ENCODE peak calls at places on chromosomes 7 and 10, in four cellular contexts. V is spleen, C is HCT116, U is K562. I is an unnamed sample. For H3K9me3, the result is how much of the 10 kb centered on the place peaks cover.

GRCh38 chr10:98446121-98446655 is 547 bp downstream of the HPS1 start:
- DNase-seq in C (no peak), U (no peak), V (peak), I (peak)

GRCh38 chr7:133822001-133822641 is 305.0 kb upstream of the LRGUK start:
- DNase-seq in C (no peak), U (no peak), V (no peak), I (no peak)

GRCh38 chr7:155337946-155338631 is 40.4 kb downstream of the INSIG1 start:
- DNase-seq in V (no peak), C (no peak), U (no peak), I (peak)

GRCh38 chr7:129493555-129493954 is 8.8 kb upstream of the SMKR1 start:
- DNase-seq in V (no peak), C (no peak), U (no peak), I (no peak)

GRCh38 chr10:78309536-78310237 is 276.0 kb downstream of the RPS24 start:
- DNase-seq in C (no peak), U (no peak), V (no peak), I (no peak)

GRCh38 chr7:95546647-95547046 is 49.7 kb downstream of the PDK4 start:
- DNase-seq in C (no peak), U (no peak), V (no peak), I (no peak)

GRCh38 chr7:98802088-98802780 is 67.6 kb downstream of the TMEM130 start:
- DNase-seq in C (peak), U (peak), V (no peak), I (no peak)

GRCh38 chr10:70847666-70848360 is 32.1 kb downstream of the SGPL1 start:
- DNase-seq in U (no peak), V (no peak), C (no peak), I (no peak)

GRCh38 chr10:123270806-123271205 is 116.6 kb downstream of the BUB3 start:
- DNase-seq in U (no peak), C (no peak), V (no peak), I (no peak)

GRCh38 chr7:151289891-151290290 is 41.4 kb upstream of the SMARCD3 start:
- DNase-seq in U (no peak), V (no peak), C (no peak), I (no peak)

GRCh38 chr10:100858742-100859141 is 54.0 kb upstream of the SLF2 start:
- DNase-seq in U (no peak), V (no peak), C (no peak), I (no peak)

GRCh38 chr10:90148121-90148855 is 446.9 kb downstream of the KIF20B start:
- DNase-seq in V (no peak), C (peak), U (no peak), I (no peak)

GRCh38 chr7:27411145-27411544 is 168.5 kb downstream of the EVX1 start:
- DNase-seq in V (no peak), U (no peak), C (no peak), I (no peak)

GRCh38 chr7:84697506-84697905 is 489.4 kb downstream of the SEMA3D start:
- DNase-seq in C (no peak), V (no peak), U (no peak), I (no peak)

GRCh38 chr7:36309716-36310115 is 79.9 kb upstream of the ANLN start:
- DNase-seq in U (no peak), C (no peak), V (no peak), I (no peak)

GRCh38 chr7:129825005-129825553 is 127.7 kb downstream of the UBE2H start:
- DNase-seq in V (peak), C (peak), U (peak), I (peak)

GRCh38 chr10:28892818-28893547 is 215.7 kb downstream of the BAMBI start:
- DNase-seq in U (no peak), V (no peak), C (no peak), I (no peak)

GRCh38 chr7:11332186-11332864 is 358.7 kb downstream of the PHF14 start:
- DNase-seq in V (no peak), C (no peak), U (no peak), I (no peak)

GRCh38 chr10:28503114-28503513 is 29.8 kb upstream of the WAC start:
- DNase-seq in V (no peak), C (peak), U (no peak), I (no peak)

GRCh38 chr10:132151951-132152505 is 34.7 kb upstream of the DPYSL4 start:
- DNase-seq in C (no peak), U (no peak), V (peak), I (no peak)

GRCh38 chr7:127819975-127820778 is 168.2 kb downstream of the SND1 start:
- DNase-seq in U (peak), V (no peak), C (peak), I (no peak)

GRCh38 chr7:57381581-57381980 is 68.4 kb upstream of the ZNF716 start:
- DNase-seq in C (no peak), U (no peak), V (no peak), I (peak)

GRCh38 chr7:57388761-57389160 is 61.2 kb upstream of the ZNF716 start:
- DNase-seq in C (no peak), V (no peak), U (no peak), I (no peak)

GRCh38 chr7:57385668-57386067 is 64.3 kb upstream of the ZNF716 start:
- DNase-seq in V (no peak), C (no peak), U (no peak), I (no peak)

DNA sequence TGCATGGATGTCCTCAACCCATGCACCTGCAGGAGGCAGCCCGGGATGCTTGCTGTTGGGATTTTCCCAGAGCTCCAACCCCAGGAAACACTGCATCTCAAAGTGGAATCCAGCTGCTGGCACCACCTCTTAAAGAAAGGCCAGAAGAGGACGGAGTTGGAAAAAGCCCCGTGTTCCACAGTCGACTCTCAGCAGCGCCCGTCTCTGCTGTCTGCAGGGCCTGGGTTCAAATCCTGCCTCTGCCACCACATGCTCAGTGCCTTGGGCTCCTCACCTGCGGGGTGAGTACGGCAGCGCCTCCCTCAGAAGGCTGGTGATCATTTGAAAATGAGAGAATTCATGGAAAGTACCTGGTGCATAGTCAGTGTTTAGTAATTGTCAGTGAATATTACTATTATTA is 65.6 kb upstream of the ZNF716 start:
- DNase-seq in C (no peak), U (no peak), V (peak), I (no peak)
- H3K9me3 ChIP-seq in C (under half), U (under half), V (under half), I (under half)

GRCh38 chr10:31013331-31013730 is 18.3 kb downstream of the ZNF438 start:
- DNase-seq in C (no peak), V (no peak), U (no peak), I (no peak)
- TF ChIP-seq POLR2A in C (no peak), V (no peak), U (no peak), I (no peak)

GRCh38 chr10:73887038-73888015 is 13.0 kb upstream of the CAMK2G start:
- DNase-seq in C (peak), U (no peak), V (no peak), I (peak)
- TF ChIP-seq POLR2AphosphoS5 in C (peak), U (no peak), V (peak), I (peak)

GRCh38 chr10:106078796-106079576 is 1085.5 kb downstream of the SORCS1 start:
- DNase-seq in V (no peak), C (no peak), U (no peak), I (no peak)

GRCh38 chr10:106083572-106083971 is 1080.9 kb downstream of the SORCS1 start:
- DNase-seq in U (no peak), V (no peak), C (no peak), I (no peak)

GRCh38 chr10:106086391-106086790 is 1078.1 kb downstream of the SORCS1 start:
- DNase-seq in V (no peak), C (no peak), U (no peak), I (no peak)

DNA sequence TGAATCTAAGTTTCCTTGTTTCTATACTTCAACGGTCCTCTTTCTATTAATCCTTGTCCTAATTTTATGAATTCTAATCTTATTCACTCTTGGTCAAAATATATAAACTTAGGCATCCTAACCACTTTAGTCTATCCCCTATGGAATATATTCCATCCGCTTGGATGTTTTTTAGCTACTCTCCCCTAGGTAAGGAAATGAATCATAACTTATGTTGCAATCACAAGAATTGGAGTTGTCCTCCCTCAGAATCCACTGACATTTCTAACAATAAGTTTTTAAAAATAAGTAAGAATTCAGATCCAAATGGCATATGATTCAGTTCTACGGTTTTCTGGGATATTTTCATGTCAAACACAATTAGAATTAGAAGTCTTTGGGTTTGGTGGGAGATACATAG is 1081.6 kb downstream of the SORCS1 start:
- DNase-seq in V (no peak), U (no peak), C (no peak), I (no peak)
- H3K9me3 ChIP-seq in V (under half), U (under half), C (half or more), I (under half)

GRCh38 chr7:2354173-2355078 is at the start of gene EIF3B:
- DNase-seq in V (peak), U (peak), C (peak), I (peak)
- TF ChIP-seq POLR2A in V (no peak), U (peak), C (peak), I (no peak)